ENCODE peak calls at places on chromosomes 11 and 22, in eight cellular contexts. K is SJSA1, X is stomach, T is tibial nerve, J is kidney, D is AG10803, G is adipocyte, M is astrocyte of the cerebellum. C is an unnamed sample.

GRCh38 chr22:40436460-40437431 is 66.4 kb downstream of the SGSM3 start:
- DNase-seq in K (peak; percentile 79), X (no peak), T (peak; percentile 22), J (no peak), D (peak; percentile 63), G (peak; percentile 79), M (peak; percentile 58), C (peak; percentile 68)

GRCh38 chr11:130213143-130213978 is 53.8 kb downstream of the ST14 start:
- DNase-seq in K (peak; percentile 17), X (peak; percentile 74), T (peak; percentile 45), J (peak; percentile 82), D (no peak), G (peak; percentile 80), M (no peak), C (peak; percentile 74)

GRCh38 chr22:17191163-17191562 is 28.1 kb downstream of the ADA2 start:
- DNase-seq in K (peak; percentile 76), X (no peak), T (no peak), J (no peak), D (peak; percentile 64), G (peak; percentile 40), M (peak; percentile 47), C (no peak)

GRCh38 chr22:19146215-19146968 is 1.9 kb upstream of the ESS2 start:
- DNase-seq in K (no peak), X (no peak), T (no peak), J (no peak), D (no peak), G (no peak), M (no peak), C (no peak)

GRCh38 chr11:116598036-116598435 is 174.8 kb downstream of the BUD13 start:
- DNase-seq in K (no peak), X (no peak), T (no peak), J (no peak), D (no peak), G (no peak), M (no peak), C (no peak)

GRCh38 chr11:19605500-19606371 is 106.9 kb upstream of the NAV2 start:
- DNase-seq in K (no peak), X (no peak), T (no peak), J (no peak), D (peak; percentile 86), G (peak; percentile 82), M (peak; percentile 80), C (peak; percentile 13)

GRCh38 chr11:58900479-58901420 is 38.5 kb upstream of the GLYATL1 start:
- DNase-seq in K (no peak), X (peak; percentile 83), T (peak; percentile 70), J (no peak), D (peak; percentile 63), G (peak; percentile 91), M (peak; percentile 66), C (peak; percentile 93)

GRCh38 chr11:130634981-130635473 is 186.6 kb downstream of the ADAMTS15 start:
- DNase-seq in K (no peak), X (no peak), T (peak; percentile 27), J (no peak), D (peak; percentile 67), G (peak; percentile 47), M (peak; percentile 81), C (no peak)

GRCh38 chr11:27842290-27842689 is 142.0 kb upstream of the BDNF start:
- DNase-seq in K (no peak), X (no peak), T (no peak), J (no peak), D (no peak), G (no peak), M (no peak), C (no peak)

GRCh38 chr22:50072714-50073538 is 12.3 kb downstream of the MLC1 start:
- DNase-seq in K (no peak), X (no peak), T (no peak), J (peak; percentile 49), D (no peak), G (no peak), M (no peak), C (no peak)
- H3K4me3 ChIP-seq in K (no peak overlapping the region), X (no peak overlapping the region), T (no peak overlapping the region), J (no peak overlapping the region), D (no peak overlapping the region), G (no peak overlapping the region), M (no peak overlapping the region), C (no peak overlapping the region)

GRCh38 chr11:278001-278951 is at the start of gene NLRP6:
- DNase-seq in K (no peak), X (no peak), T (no peak), J (no peak), D (no peak), G (no peak), M (no peak), C (no peak)
- H3K4me3 ChIP-seq in K (no peak within 1 kb of the TSS), X (peak within 1 kb of the TSS; percentile 37), T (no peak within 1 kb of the TSS), J (peak within 1 kb of the TSS; percentile 21), D (no peak within 1 kb of the TSS), G (no peak within 1 kb of the TSS), M (no peak within 1 kb of the TSS), C (no peak within 1 kb of the TSS)

GRCh38 chr11:67071420-67072284 is 15.0 kb downstream of the RHOD start:
- DNase-seq in K (peak; percentile 54), X (peak; percentile 88), T (peak; percentile 74), J (no peak), D (peak; percentile 56), G (peak; percentile 58), M (peak; percentile 38), C (peak; percentile 89)
- H3K4me3 ChIP-seq in K (no peak overlapping the region), X (peak overlapping the region; percentile 38), T (peak overlapping the region; percentile 28), J (no peak overlapping the region), D (no peak overlapping the region), G (peak overlapping the region; percentile 23), M (peak overlapping the region; percentile 9), C (peak overlapping the region; percentile 31)

DNA sequence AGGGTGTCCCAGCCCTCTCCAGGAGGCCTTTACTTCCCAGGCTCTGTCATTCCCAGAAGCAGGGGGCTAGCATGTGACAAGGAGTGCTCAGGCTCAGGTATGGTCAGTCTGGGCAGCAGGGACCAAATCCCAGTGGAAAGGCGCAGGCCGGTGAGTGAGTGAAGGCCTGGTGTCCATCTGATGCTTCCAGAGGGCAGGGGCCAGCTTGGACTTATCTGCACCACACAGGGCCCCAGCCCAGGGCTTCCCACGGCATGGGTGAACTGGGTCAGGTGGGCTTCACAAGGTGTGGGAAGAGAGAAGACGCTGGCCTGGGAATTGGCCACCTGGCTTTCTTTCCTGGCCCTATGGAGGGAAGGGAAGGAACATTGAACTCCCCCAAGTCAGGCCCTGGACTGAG is 20.4 kb upstream of the APOBEC3A start:
- DNase-seq in K (no peak), X (peak; percentile 18), T (no peak), J (peak; percentile 24), D (no peak), G (no peak), M (no peak), C (no peak)
- H3K4me3 ChIP-seq in K (no peak overlapping the region), X (no peak overlapping the region), T (no peak overlapping the region), J (no peak overlapping the region), D (no peak overlapping the region), G (no peak overlapping the region), M (no peak overlapping the region), C (no peak overlapping the region)

C was measured in neural progenitor cell.